ENCODE peak calls at places on chromosomes 11 and 22, in seven cellular contexts. One of them, this sample, is unnamed.

GRCh38 chr11:11988099-11988651 is 20.3 kb downstream of the DKK3 start:
- DNase-seq in iPS-NIHi11: no peak
- DNase-seq in stimulated activated naive B cell treated with anti-CD40 and anti-IgM and Interleukin-4, amounts not matched to agents 10 μg/mL and 1 μg/mL and 100 μg/mL, for 72 hours: no peak
- DNase-seq in hepatic stellate cell: no peak
- DNase-seq in testis: no peak
- DNase-seq in H7: no peak
- DNase-seq in endothelial cell: no peak
- DNase-seq in this sample: peak; percentile 20

GRCh38 chr11:129795089-129795488 is 20.6 kb upstream of the TMEM45B start:
- DNase-seq in H7: no peak
- DNase-seq in iPS-NIHi11: no peak
- DNase-seq in hepatic stellate cell: no peak
- DNase-seq in stimulated activated naive B cell treated with anti-CD40 and anti-IgM and Interleukin-4, amounts not matched to agents 10 μg/mL and 1 μg/mL and 100 μg/mL, for 72 hours: no peak
- DNase-seq in endothelial cell: no peak
- DNase-seq in testis: no peak
- DNase-seq in this sample: no peak

GRCh38 chr22:39471421-39472141 is 14.8 kb downstream of the MGAT3 start:
- DNase-seq in testis: no peak
- DNase-seq in iPS-NIHi11: no peak
- DNase-seq in endothelial cell: no peak
- DNase-seq in stimulated activated naive B cell treated with anti-CD40 and anti-IgM and Interleukin-4, amounts not matched to agents 10 μg/mL and 1 μg/mL and 100 μg/mL, for 72 hours: peak; percentile 44
- DNase-seq in hepatic stellate cell: peak; percentile 93
- DNase-seq in H7: peak; percentile 77
- DNase-seq in this sample: no peak

GRCh38 chr11:3893311-3893710 is 37.8 kb downstream of the STIM1 start:
- DNase-seq in testis: no peak
- DNase-seq in hepatic stellate cell: no peak
- DNase-seq in H7: no peak
- DNase-seq in endothelial cell: no peak
- DNase-seq in iPS-NIHi11: no peak
- DNase-seq in stimulated activated naive B cell treated with anti-CD40 and anti-IgM and Interleukin-4, amounts not matched to agents 10 μg/mL and 1 μg/mL and 100 μg/mL, for 72 hours: no peak
- DNase-seq in this sample: no peak

GRCh38 chr11:43943357-43943930 is 1.0 kb downstream of the C11orf96 start:
- DNase-seq in hepatic stellate cell: no peak
- DNase-seq in endothelial cell: peak; percentile 20
- DNase-seq in H7: peak; percentile 79
- DNase-seq in testis: no peak
- DNase-seq in stimulated activated naive B cell treated with anti-CD40 and anti-IgM and Interleukin-4, amounts not matched to agents 10 μg/mL and 1 μg/mL and 100 μg/mL, for 72 hours: no peak
- DNase-seq in iPS-NIHi11: no peak
- DNase-seq in this sample: no peak

GRCh38 chr11:66085071-66085470 is 15.0 kb downstream of the PACS1 start:
- DNase-seq in stimulated activated naive B cell treated with anti-CD40 and anti-IgM and Interleukin-4, amounts not matched to agents 10 μg/mL and 1 μg/mL and 100 μg/mL, for 72 hours: no peak
- DNase-seq in testis: no peak
- DNase-seq in iPS-NIHi11: no peak
- DNase-seq in H7: no peak
- DNase-seq in endothelial cell: no peak
- DNase-seq in hepatic stellate cell: no peak
- DNase-seq in this sample: no peak

GRCh38 chr22:24247011-24247507 is 2.2 kb upstream of the GGT5 start:
- DNase-seq in H7: peak; percentile 21
- DNase-seq in hepatic stellate cell: no peak
- DNase-seq in iPS-NIHi11: peak; percentile 5
- DNase-seq in endothelial cell: no peak
- DNase-seq in testis: no peak
- DNase-seq in stimulated activated naive B cell treated with anti-CD40 and anti-IgM and Interleukin-4, amounts not matched to agents 10 μg/mL and 1 μg/mL and 100 μg/mL, for 72 hours: no peak
- DNase-seq in this sample: no peak

GRCh38 chr11:128409476-128409875 is 177.9 kb downstream of the ETS1 start:
- DNase-seq in iPS-NIHi11: no peak
- DNase-seq in stimulated activated naive B cell treated with anti-CD40 and anti-IgM and Interleukin-4, amounts not matched to agents 10 μg/mL and 1 μg/mL and 100 μg/mL, for 72 hours: no peak
- DNase-seq in H7: no peak
- DNase-seq in endothelial cell: no peak
- DNase-seq in hepatic stellate cell: no peak
- DNase-seq in testis: no peak
- DNase-seq in this sample: no peak

GRCh38 chr11:80163441-80163840 is 722.6 kb upstream of the TENM4 start:
- DNase-seq in H7: no peak
- DNase-seq in iPS-NIHi11: no peak
- DNase-seq in testis: no peak
- DNase-seq in hepatic stellate cell: no peak
- DNase-seq in stimulated activated naive B cell treated with anti-CD40 and anti-IgM and Interleukin-4, amounts not matched to agents 10 μg/mL and 1 μg/mL and 100 μg/mL, for 72 hours: no peak
- DNase-seq in endothelial cell: no peak
- DNase-seq in this sample: no peak

GRCh38 chr11:111347002-111347722 is 31.9 kb downstream of the POU2AF1 start:
- DNase-seq in stimulated activated naive B cell treated with anti-CD40 and anti-IgM and Interleukin-4, amounts not matched to agents 10 μg/mL and 1 μg/mL and 100 μg/mL, for 72 hours: no peak
- DNase-seq in hepatic stellate cell: no peak
- DNase-seq in iPS-NIHi11: no peak
- DNase-seq in endothelial cell: no peak
- DNase-seq in H7: no peak
- DNase-seq in testis: peak; percentile 53
- DNase-seq in this sample: no peak

GRCh38 chr11:4697583-4697982 is at the start of gene OR51E2:
- DNase-seq in H7: peak; percentile 13
- DNase-seq in endothelial cell: no peak
- DNase-seq in iPS-NIHi11: peak; percentile 8
- DNase-seq in stimulated activated naive B cell treated with anti-CD40 and anti-IgM and Interleukin-4, amounts not matched to agents 10 μg/mL and 1 μg/mL and 100 μg/mL, for 72 hours: no peak
- DNase-seq in testis: no peak
- DNase-seq in hepatic stellate cell: peak; percentile 22
- DNase-seq in this sample: no peak

GRCh38 chr11:3830088-3830487 is 10.7 kb downstream of the RHOG start:
- DNase-seq in testis: no peak
- DNase-seq in hepatic stellate cell: no peak
- DNase-seq in endothelial cell: no peak
- DNase-seq in iPS-NIHi11: no peak
- DNase-seq in stimulated activated naive B cell treated with anti-CD40 and anti-IgM and Interleukin-4, amounts not matched to agents 10 μg/mL and 1 μg/mL and 100 μg/mL, for 72 hours: no peak
- DNase-seq in H7: no peak
- DNase-seq in this sample: no peak

This sample was measured in H9.